ENCODE peak calls at places on chromosomes 3 and 15, in six cellular contexts. H is pancreas, F is left lung, Q is neuronal stem cell, J is breast epithelium, C is H9. L is an unnamed sample.

GRCh38 chr3:141646760-141647561 is 91.1 kb upstream of the RNF7 start:
- DNase-seq in H (no peak), F (no peak), Q (peak; percentile 21), J (no peak), C (peak; percentile 73), L (peak; percentile 9)

GRCh38 chr3:51961607-51962569 is 5.4 kb downstream of the PCBP4 start:
- DNase-seq in H (no peak), F (peak; percentile 23), Q (no peak), J (no peak), C (no peak), L (no peak)

GRCh38 chr15:66369773-66370651 is 13.5 kb upstream of the TIPIN start:
- DNase-seq in H (no peak), F (no peak), Q (no peak), J (no peak), C (no peak), L (no peak)

GRCh38 chr15:78212546-78213424 is 21.6 kb downstream of the ACSBG1 start:
- DNase-seq in H (peak; percentile 84), F (no peak), Q (no peak), J (no peak), C (no peak), L (no peak)

GRCh38 chr3:127825764-127826163 is 3.4 kb upstream of the MGLL start:
- DNase-seq in H (no peak), F (no peak), Q (no peak), J (no peak), C (no peak), L (no peak)

GRCh38 chr3:53495518-53496501 is 1.4 kb downstream of the CACNA1D start:
- DNase-seq in H (peak; percentile 70), F (peak; percentile 82), Q (no peak), J (no peak), C (peak; percentile 45), L (peak; percentile 21)

GRCh38 chr3:14946749-14947104 is 656 bp upstream of the NR2C2 start:
- DNase-seq in H (no peak), F (no peak), Q (no peak), J (no peak), C (no peak), L (no peak)

GRCh38 chr3:30655187-30655812 is 48.9 kb downstream of the TGFBR2 start:
- DNase-seq in H (no peak), F (no peak), Q (no peak), J (no peak), C (no peak), L (no peak)

GRCh38 chr3:197555281-197556261 is at the start of gene BDH1:
- DNase-seq in H (peak; percentile 78), F (peak; percentile 91), Q (peak; percentile 56), J (no peak), C (peak; percentile 76), L (no peak)

GRCh38 chr15:74311734-74312444 is 55.6 kb downstream of the CYP11A1 start:
- DNase-seq in H (no peak), F (no peak), Q (no peak), J (no peak), C (peak; percentile 66), L (no peak)

GRCh38 chr15:99467338-99467720 is 98.5 kb upstream of the MEF2A start:
- DNase-seq in H (no peak), F (no peak), Q (no peak), J (no peak), C (no peak), L (no peak)

GRCh38 chr3:125042725-125043406 is 12.9 kb downstream of the HEG1 start:
- DNase-seq in H (no peak), F (peak; percentile 61), Q (no peak), J (no peak), C (no peak), L (no peak)

GRCh38 chr3:36941658-36942057 is 3.2 kb downstream of the TRANK1 start:
- DNase-seq in H (no peak), F (no peak), Q (no peak), J (no peak), C (no peak), L (no peak)

GRCh38 chr15:42343596-42344232 is 15.6 kb upstream of the CAPN3 start:
- DNase-seq in H (no peak), F (no peak), Q (no peak), J (no peak), C (no peak), L (no peak)

GRCh38 chr15:32872606-32873291 is 154.9 kb downstream of the GREM1 start:
- DNase-seq in H (no peak), F (no peak), Q (no peak), J (no peak), C (no peak), L (no peak)

GRCh38 chr3:136292500-136292899 is 42.4 kb downstream of the PCCB start:
- DNase-seq in H (no peak), F (no peak), Q (no peak), J (no peak), C (no peak), L (no peak)

GRCh38 chr15:42427429-42428223 is 63.3 kb downstream of the ZNF106 start:
- DNase-seq in H (no peak), F (no peak), Q (no peak), J (no peak), C (no peak), L (no peak)

GRCh38 chr3:192090586-192090985 is 629.6 kb downstream of the PYDC2 start:
- DNase-seq in H (no peak), F (no peak), Q (no peak), J (no peak), C (peak; percentile 49), L (no peak)

GRCh38 chr15:26083457-26084350 is 220.6 kb upstream of the ATP10A start:
- DNase-seq in H (no peak), F (no peak), Q (no peak), J (no peak), C (no peak), L (no peak)

GRCh38 chr3:121295966-121296365 is 249.8 kb downstream of the POLQ start:
- DNase-seq in H (no peak), F (no peak), Q (no peak), J (no peak), C (no peak), L (no peak)

GRCh38 chr3:164332856-164333802 is 745.2 kb downstream of the SI start:
- DNase-seq in H (no peak), F (no peak), Q (peak; percentile 46), J (no peak), C (peak; percentile 51), L (no peak)

GRCh38 chr3:178754852-178755510 is 218.7 kb downstream of the KCNMB2 start:
- DNase-seq in H (no peak), F (no peak), Q (no peak), J (no peak), C (no peak), L (no peak)

GRCh38 chr3:180594631-180595348 is 7.2 kb upstream of the TTC14 start:
- DNase-seq in H (no peak), F (no peak), Q (peak; percentile 8), J (no peak), C (no peak), L (no peak)

GRCh38 chr3:180633722-180634121 is 31.8 kb downstream of the TTC14 start:
- DNase-seq in H (no peak), F (no peak), Q (no peak), J (no peak), C (peak; percentile 41), L (no peak)

GRCh38 chr3:170864525-170865208 is 5.3 kb downstream of the RPL22L1 start:
- DNase-seq in H (no peak), F (no peak), Q (no peak), J (no peak), C (no peak), L (no peak)

GRCh38 chr3:157354722-157355121 is 81.9 kb upstream of the PTX3 start:
- DNase-seq in H (no peak), F (no peak), Q (no peak), J (no peak), C (no peak), L (no peak)

GRCh38 chr15:71678191-71678590 is 132.2 kb upstream of the NR2E3 start:
- DNase-seq in H (no peak), F (no peak), Q (no peak), J (no peak), C (no peak), L (no peak)

GRCh38 chr15:69265347-69265955 is 33.3 kb upstream of the PAQR5 start:
- DNase-seq in H (no peak), F (no peak), Q (no peak), J (no peak), C (no peak), L (no peak)

GRCh38 chr3:187518616-187519015 is 150.4 kb downstream of the RTP4 start:
- DNase-seq in H (no peak), F (no peak), Q (no peak), J (no peak), C (no peak), L (no peak)

GRCh38 chr15:85168642-85169173 is 187.1 kb downstream of the PDE8A start:
- DNase-seq in H (peak; percentile 81), F (peak; percentile 77), Q (peak; percentile 18), J (peak; percentile 78), C (peak; percentile 96), L (no peak)

DNA sequence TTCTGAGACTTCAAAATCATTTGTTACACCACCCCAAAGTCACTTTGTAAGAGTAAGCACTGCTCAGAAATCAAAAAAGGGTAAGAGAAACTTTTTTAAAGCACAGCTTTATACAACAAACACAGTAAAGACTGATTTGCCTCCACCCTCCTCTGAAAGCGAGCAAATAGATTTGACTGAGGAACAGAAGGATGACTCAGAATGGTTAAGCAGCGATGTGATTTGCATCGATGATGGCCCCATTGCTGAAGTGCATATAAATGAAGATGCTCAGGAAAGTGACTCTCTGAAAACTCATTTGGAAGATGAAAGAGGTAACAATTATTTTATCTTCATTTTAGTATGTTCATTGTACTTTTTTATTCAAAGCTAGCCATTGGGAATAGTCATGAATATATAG is 32.6 kb downstream of the BLM start:
- DNase-seq in H (no peak), F (no peak), Q (no peak), J (no peak), C (no peak), L (no peak)
- H3K27ac ChIP-seq in H (no peak overlapping the region), F (no peak overlapping the region), Q (no peak overlapping the region), J (no peak overlapping the region), C (no peak overlapping the region), L (peak overlapping the region; percentile 21)

GRCh38 chr3:45950686-45951600 is 7.7 kb downstream of the CXCR6 start:
- DNase-seq in H (no peak), F (no peak), Q (no peak), J (no peak), C (no peak), L (no peak)
- H3K27ac ChIP-seq in H (no peak overlapping the region), F (no peak overlapping the region), Q (no peak overlapping the region), J (peak overlapping the region; percentile 16), C (no peak overlapping the region), L (no peak overlapping the region)

GRCh38 chr3:50572158-50572557 is 2.8 kb downstream of the HEMK1 start:
- DNase-seq in H (peak; percentile 85), F (peak; percentile 91), Q (peak; percentile 43), J (peak; percentile 70), C (peak; percentile 75), L (peak; percentile 21)
- H3K27ac ChIP-seq in H (no peak overlapping the region), F (peak overlapping the region; percentile 27), Q (no peak overlapping the region), J (peak overlapping the region; percentile 59), C (no peak overlapping the region), L (no peak overlapping the region)

DNA sequence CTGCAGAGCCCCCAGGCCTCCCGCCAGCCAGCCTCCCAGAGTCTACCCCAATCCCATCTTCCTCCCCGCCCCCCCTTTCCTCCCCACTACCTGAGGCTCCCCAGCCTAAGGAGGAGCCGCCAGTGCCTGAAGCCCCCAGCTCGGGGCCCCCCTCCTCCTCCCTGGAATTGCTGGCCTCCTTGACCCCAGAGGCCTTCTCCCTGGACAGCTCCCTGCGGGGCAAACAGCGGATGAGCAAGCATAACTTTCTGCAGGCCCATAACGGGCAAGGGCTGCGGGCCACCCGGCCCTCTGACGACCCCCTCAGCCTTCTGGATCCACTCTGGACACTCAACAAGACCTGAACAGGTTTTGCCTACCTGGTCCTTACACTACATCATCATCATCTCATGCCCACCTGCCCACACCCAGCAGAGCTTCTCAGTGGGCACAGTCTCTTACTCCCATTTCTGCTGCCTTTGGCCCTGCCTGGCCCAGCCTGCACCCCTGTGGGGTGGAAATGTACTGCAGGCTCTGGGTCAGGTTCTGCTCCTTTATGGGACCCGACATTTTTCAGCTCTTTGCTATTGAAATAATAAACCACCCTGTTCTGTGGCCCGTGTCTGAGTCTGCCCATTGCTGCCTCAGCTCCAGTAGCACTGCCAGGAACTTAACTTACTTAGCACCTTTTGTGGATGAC is 32.2 kb downstream of the PTPN23 start:
- DNase-seq in H (no peak), F (no peak), Q (no peak), J (no peak), C (no peak), L (no peak)
- H3K27ac ChIP-seq in H (no peak overlapping the region), F (no peak overlapping the region), Q (no peak overlapping the region), J (no peak overlapping the region), C (no peak overlapping the region), L (peak overlapping the region; percentile 79)